ENCODE peak calls at places on chromosomes 6 and 20, in five cellular contexts. O, E, C, Q and H are unnamed samples. For H3K4me1, the result is how much of the 10 kb centered on the place peaks cover.

GRCh38 chr6:119037941-119038623 is 40.4 kb downstream of the FAM184A start:
- DNase-seq in E (no peak), O (no peak), Q (no peak), C (no peak), H (no peak)

GRCh38 chr6:120938164-120938875 is 396.0 kb downstream of the TBC1D32 start:
- DNase-seq in E (no peak), C (no peak), Q (no peak), O (no peak), H (no peak)

GRCh38 chr20:16111853-16112412 is 461.3 kb downstream of the KIF16B start:
- DNase-seq in C (no peak), Q (no peak), E (no peak), O (no peak), H (no peak)

GRCh38 chr20:53809242-53809641 is 215.6 kb upstream of the ZNF217 start:
- DNase-seq in C (no peak), O (no peak), E (no peak), Q (no peak), H (no peak)

GRCh38 chr6:132298344-132298949 is 102.8 kb downstream of the MOXD1 start:
- DNase-seq in C (peak), Q (peak), O (peak), E (peak), H (peak)

GRCh38 chr6:53750112-53750511 is 44.7 kb upstream of the LRRC1 start:
- DNase-seq in E (no peak), Q (no peak), C (no peak), O (no peak), H (no peak)

GRCh38 chr6:91659881-91660280 is 1073.0 kb upstream of the MAP3K7 start:
- DNase-seq in E (no peak), C (no peak), Q (no peak), O (no peak), H (no peak)

GRCh38 chr20:58003525-58003924 is 224.9 kb downstream of the ANKRD60 start:
- DNase-seq in E (no peak), Q (peak), O (no peak), C (no peak), H (no peak)

GRCh38 chr6:109853951-109854350 is 124.2 kb upstream of the GPR6 start:
- DNase-seq in C (no peak), O (no peak), E (no peak), Q (no peak), H (no peak)

GRCh38 chr20:49882171-49882970 is 33.0 kb downstream of the SPATA2 start:
- DNase-seq in O (peak), E (no peak), C (no peak), Q (no peak), H (no peak)

GRCh38 chr20:59831024-59831900 is 102.2 kb downstream of the SYCP2 start:
- DNase-seq in C (no peak), O (peak), Q (no peak), E (no peak), H (no peak)

GRCh38 chr6:143836150-143836549 is 7.0 kb upstream of the LTV1 start:
- DNase-seq in E (no peak), O (no peak), C (no peak), Q (no peak), H (no peak)

GRCh38 chr6:43127180-43127579 is 43.9 kb upstream of the SRF start:
- DNase-seq in E (peak), C (no peak), Q (no peak), O (no peak), H (peak)
- H3K4me1 ChIP-seq in E (under half), C (under half), Q (under half), O (under half), H (under half)

DNA sequence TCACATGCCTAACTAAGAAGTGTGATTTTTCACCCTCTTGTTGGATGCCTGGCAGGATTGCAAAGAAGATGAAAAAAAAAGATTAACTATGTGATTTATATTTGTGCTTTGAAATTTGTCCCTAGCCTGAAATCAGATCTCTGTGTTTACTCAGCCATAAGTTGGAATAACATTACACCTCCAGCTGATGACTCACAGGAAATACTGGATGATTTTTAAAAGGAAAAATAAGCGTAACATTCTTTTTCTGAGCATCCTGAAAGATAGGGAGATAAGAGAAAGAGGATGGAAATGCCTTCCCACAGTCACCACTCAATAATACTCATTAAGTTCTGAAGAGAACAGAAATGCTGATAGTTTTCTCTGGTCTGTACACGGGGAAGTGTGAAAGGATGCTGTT is 37.5 kb upstream of the RIPPLY2 start:
- DNase-seq in C (no peak), O (no peak), Q (peak), E (no peak), H (no peak)
- TF ChIP-seq POLR2A in C (no peak), O (no peak), Q (no peak), E (no peak), H (no peak)

GRCh38 chr6:31401403-31401802 is 2.0 kb upstream of the MICA start:
- DNase-seq in E (no peak), C (no peak), O (peak), Q (peak), H (peak)
- H3K4me1 ChIP-seq in E (under half), C (under half), O (under half), Q (under half), H (half or more)

GRCh38 chr20:52280407-52280806 is 88.8 kb upstream of the ZFP64 start:
- DNase-seq in C (no peak), E (no peak), Q (no peak), O (no peak), H (no peak)

GRCh38 chr20:52279667-52280180 is 88.1 kb upstream of the ZFP64 start:
- DNase-seq in O (no peak), E (no peak), C (no peak), Q (no peak), H (no peak)

GRCh38 chr20:52269926-52270325 is 78.3 kb upstream of the ZFP64 start:
- DNase-seq in Q (no peak), E (no peak), O (no peak), C (no peak), H (no peak)

GRCh38 chr20:52275243-52275817 is 83.8 kb upstream of the ZFP64 start:
- DNase-seq in E (no peak), Q (no peak), O (no peak), C (no peak), H (no peak)
- TF ChIP-seq POLR2A in E (no peak), Q (no peak), O (no peak), C (no peak), H (no peak)

GRCh38 chr6:90304308-90304707 is 7.7 kb upstream of the BACH2 start:
- DNase-seq in Q (no peak), C (no peak), O (no peak), E (no peak), H (no peak)
- H3K4me1 ChIP-seq in Q (under half), C (under half), O (under half), E (under half), H (under half)

GRCh38 chr6:22151892-22152291 is 144.9 kb downstream of the PRL start:
- DNase-seq in C (no peak), Q (no peak), E (no peak), O (no peak), H (no peak)

GRCh38 chr6:22152871-22153270 is 144.0 kb downstream of the PRL start:
- DNase-seq in O (no peak), C (no peak), E (no peak), Q (no peak), H (no peak)

GRCh38 chr6:22153384-22154158 is 143.3 kb downstream of the PRL start:
- DNase-seq in Q (no peak), E (no peak), C (no peak), O (no peak), H (no peak)

GRCh38 chr6:22157233-22157632 is 139.6 kb downstream of the PRL start:
- DNase-seq in Q (no peak), E (no peak), O (no peak), C (no peak), H (no peak)
- TF ChIP-seq POLR2A in Q (no peak), E (no peak), O (no peak), C (no peak), H (no peak)

GRCh38 chr6:36986704-36987047 is 680 bp upstream of the MTCH1 start:
- DNase-seq in Q (no peak), O (no peak), C (no peak), E (no peak), H (no peak)
- H3K4me1 ChIP-seq in Q (under half), O (under half), C (under half), E (under half), H (under half)

DNA sequence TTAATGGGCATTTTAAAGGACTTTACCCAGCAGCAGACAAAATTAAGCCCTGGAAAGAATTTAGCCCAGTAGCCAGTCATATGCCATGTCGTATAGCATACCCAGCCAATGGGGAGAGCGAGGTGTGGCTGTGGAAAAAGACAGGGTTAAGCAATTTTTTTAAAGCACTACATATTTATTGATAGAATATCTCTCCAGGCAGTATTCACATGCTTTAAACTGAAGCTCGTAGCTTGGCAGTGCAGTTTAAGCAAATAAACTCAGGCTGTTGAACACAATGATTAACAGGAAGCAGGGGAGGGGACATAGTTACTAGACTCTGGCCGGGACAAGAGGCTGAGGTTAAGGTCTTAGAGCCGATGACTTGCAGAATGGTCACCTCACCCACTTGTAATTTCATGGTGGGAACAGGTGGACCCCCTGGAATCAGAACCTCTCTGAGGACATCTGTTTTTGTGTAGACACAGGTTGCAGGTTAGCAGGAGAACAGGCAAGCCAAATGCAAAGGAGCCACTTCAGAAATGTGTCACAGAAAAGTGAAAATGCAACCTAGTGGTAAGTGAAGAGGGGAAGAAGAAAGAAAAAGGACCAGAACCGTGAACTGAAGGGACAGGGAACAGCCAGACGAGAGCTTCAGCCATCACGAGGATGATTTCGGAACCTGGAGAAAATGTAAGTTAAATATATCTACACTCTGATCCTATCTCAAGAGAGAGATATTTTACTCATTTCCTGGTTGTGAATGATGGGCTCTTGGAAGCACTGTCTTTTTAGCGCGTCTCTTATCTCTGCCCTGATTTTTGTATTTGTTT is 7.2 kb downstream of the GCNT2 start:
- DNase-seq in Q (peak), C (no peak), O (peak), E (peak), H (peak)
- TF ChIP-seq POLR2A in Q (no peak), C (no peak), O (no peak), E (peak), H (peak)

DNA sequence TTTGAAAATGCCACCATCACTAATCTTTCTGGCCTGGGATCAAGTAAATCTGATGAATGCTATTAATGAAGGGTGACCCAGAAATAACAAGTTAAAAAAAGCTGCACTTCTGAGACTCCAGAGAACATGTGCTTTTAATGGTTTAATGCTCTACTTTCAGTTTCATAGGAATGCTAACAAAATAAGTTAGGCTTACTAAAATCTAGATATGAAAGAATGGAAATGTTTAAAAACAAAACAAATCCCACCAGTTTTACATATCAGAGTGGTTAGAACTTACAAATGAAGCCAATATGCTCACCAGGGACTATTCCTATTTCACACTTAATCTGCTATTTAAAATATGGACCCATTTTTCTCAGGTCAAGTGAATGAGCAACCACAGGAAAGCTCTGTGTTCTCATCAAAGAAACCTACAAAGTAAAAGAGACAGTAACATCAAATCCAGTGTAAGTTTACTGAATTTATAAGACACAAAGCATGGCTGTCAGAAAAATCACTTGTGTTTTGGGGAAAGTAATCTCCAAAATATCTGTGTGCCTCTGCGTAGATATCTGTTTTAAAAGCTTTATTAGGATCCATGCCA is 40.3 kb downstream of the FYN start:
- DNase-seq in O (no peak), Q (no peak), C (no peak), E (no peak), H (no peak)
- H3K4me1 ChIP-seq in O (under half), Q (under half), C (under half), E (under half), H (under half)

GRCh38 chr6:2891768-2892170 is 11.3 kb downstream of the SERPINB9 start:
- DNase-seq in C (no peak), Q (no peak), E (no peak), O (peak), H (no peak)
- TF ChIP-seq POLR2A in C (no peak), Q (no peak), E (no peak), O (no peak), H (no peak)